ENCODE peak calls at places on chromosome X, in four cellular contexts. One of them, this sample, is unnamed.
A peak's percentile ranks its signal among the peaks of the same experiment; 100 is the strongest.

GRCh38 chrX:83008415-83008814 is 499.7 kb upstream of the POU3F4 start:
- DNase-seq in renal cortical epithelial cell: no peak
- DNase-seq in ovary: no peak
- DNase-seq in activated T-helper 1 cell treated with anti-CD3 and anti-CD28 coated beads, Interleukin-2, amount 50 U/mL, for 16 hours: no peak
- DNase-seq in this sample: no peak

GRCh38 chrX:130874751-130875150 is 28.3 kb downstream of the ENOX2 start:
- DNase-seq in renal cortical epithelial cell: no peak
- DNase-seq in ovary: no peak
- DNase-seq in activated T-helper 1 cell treated with anti-CD3 and anti-CD28 coated beads, Interleukin-2, amount 50 U/mL, for 16 hours: no peak
- DNase-seq in this sample: no peak

GRCh38 chrX:40098264-40099045 is 697 bp upstream of the BCOR start:
- DNase-seq in renal cortical epithelial cell: no peak
- DNase-seq in ovary: peak; percentile 59
- DNase-seq in activated T-helper 1 cell treated with anti-CD3 and anti-CD28 coated beads, Interleukin-2, amount 50 U/mL, for 16 hours: no peak
- DNase-seq in this sample: no peak

GRCh38 chrX:136646602-136647239 is 1.2 kb upstream of the CD40LG start:
- DNase-seq in renal cortical epithelial cell: no peak
- DNase-seq in ovary: no peak
- DNase-seq in activated T-helper 1 cell treated with anti-CD3 and anti-CD28 coated beads, Interleukin-2, amount 50 U/mL, for 16 hours: peak; percentile 12
- DNase-seq in this sample: no peak

GRCh38 chrX:17495052-17495451 is 120.1 kb downstream of the NHS start:
- DNase-seq in renal cortical epithelial cell: no peak
- DNase-seq in ovary: no peak
- DNase-seq in activated T-helper 1 cell treated with anti-CD3 and anti-CD28 coated beads, Interleukin-2, amount 50 U/mL, for 16 hours: no peak
- DNase-seq in this sample: no peak

GRCh38 chrX:15674514-15674898 is 9.9 kb upstream of the CLTRN start:
- DNase-seq in renal cortical epithelial cell: peak; percentile 92
- DNase-seq in ovary: peak; percentile 98
- DNase-seq in activated T-helper 1 cell treated with anti-CD3 and anti-CD28 coated beads, Interleukin-2, amount 50 U/mL, for 16 hours: no peak
- DNase-seq in this sample: peak; percentile 66

GRCh38 chrX:65723706-65724105 is 56.3 kb downstream of the MSN start:
- DNase-seq in renal cortical epithelial cell: no peak
- DNase-seq in ovary: no peak
- DNase-seq in activated T-helper 1 cell treated with anti-CD3 and anti-CD28 coated beads, Interleukin-2, amount 50 U/mL, for 16 hours: no peak
- DNase-seq in this sample: no peak

GRCh38 chrX:150643271-150643670 is 49.9 kb upstream of the MTMR1 start:
- DNase-seq in renal cortical epithelial cell: peak; percentile 2
- DNase-seq in ovary: no peak
- DNase-seq in activated T-helper 1 cell treated with anti-CD3 and anti-CD28 coated beads, Interleukin-2, amount 50 U/mL, for 16 hours: no peak
- DNase-seq in this sample: no peak

GRCh38 chrX:154739952-154740351 is 10.9 kb downstream of the GAB3 start:
- DNase-seq in renal cortical epithelial cell: no peak
- DNase-seq in ovary: no peak
- DNase-seq in activated T-helper 1 cell treated with anti-CD3 and anti-CD28 coated beads, Interleukin-2, amount 50 U/mL, for 16 hours: no peak
- DNase-seq in this sample: no peak

GRCh38 chrX:5537098-5537497 is 691.6 kb downstream of the NLGN4X start:
- DNase-seq in renal cortical epithelial cell: no peak
- DNase-seq in ovary: no peak
- DNase-seq in activated T-helper 1 cell treated with anti-CD3 and anti-CD28 coated beads, Interleukin-2, amount 50 U/mL, for 16 hours: no peak
- DNase-seq in this sample: no peak

GRCh38 chrX:39196192-39197102 is 395.2 kb downstream of the MID1IP1 start:
- DNase-seq in renal cortical epithelial cell: peak; percentile 80
- DNase-seq in ovary: no peak
- DNase-seq in activated T-helper 1 cell treated with anti-CD3 and anti-CD28 coated beads, Interleukin-2, amount 50 U/mL, for 16 hours: peak; percentile 3
- DNase-seq in this sample: no peak